ENCODE peak calls at places on chromosomes 13 and 19, in eight cellular contexts. One of them, this sample, is unnamed.

GRCh38 chr19:51891193-51891747 is 3.5 kb upstream of the ZNF577 start:
- DNase-seq in esophagus squamous epithelium: no peak
- DNase-seq in lower leg skin: no peak
- DNase-seq in right lobe of liver: no peak
- DNase-seq in stomach: no peak
- DNase-seq in tibial nerve: no peak
- DNase-seq in transverse colon: no peak
- DNase-seq in A549: no peak
- DNase-seq in this sample: no peak

GRCh38 chr19:40238775-40239174 is 12.3 kb upstream of the CCNP start:
- DNase-seq in A549: no peak
- DNase-seq in stomach: no peak
- DNase-seq in tibial nerve: no peak
- DNase-seq in lower leg skin: no peak
- DNase-seq in transverse colon: no peak
- DNase-seq in right lobe of liver: no peak
- DNase-seq in esophagus squamous epithelium: no peak
- DNase-seq in this sample: no peak

GRCh38 chr19:50427997-50428425 is 4.7 kb upstream of the MYBPC2 start:
- DNase-seq in A549: no peak
- DNase-seq in lower leg skin: peak
- DNase-seq in tibial nerve: peak
- DNase-seq in stomach: peak
- DNase-seq in right lobe of liver: peak
- DNase-seq in transverse colon: peak
- DNase-seq in esophagus squamous epithelium: peak
- DNase-seq in this sample: peak

GRCh38 chr19:51108066-51108804 is at the start of gene CTU1:
- DNase-seq in A549: peak
- DNase-seq in tibial nerve: peak
- DNase-seq in stomach: peak
- DNase-seq in transverse colon: peak
- DNase-seq in right lobe of liver: peak
- DNase-seq in lower leg skin: peak
- DNase-seq in esophagus squamous epithelium: peak
- DNase-seq in this sample: peak

GRCh38 chr13:98142427-98143156 is at the start of gene FARP1:
- DNase-seq in lower leg skin: peak
- DNase-seq in stomach: peak
- DNase-seq in A549: peak
- DNase-seq in transverse colon: peak
- DNase-seq in esophagus squamous epithelium: no peak
- DNase-seq in tibial nerve: peak
- DNase-seq in right lobe of liver: peak
- DNase-seq in this sample: peak

GRCh38 chr13:38346764-38347163 is 2.9 kb upstream of the UFM1 start:
- DNase-seq in tibial nerve: no peak
- DNase-seq in lower leg skin: no peak
- DNase-seq in esophagus squamous epithelium: no peak
- DNase-seq in stomach: no peak
- DNase-seq in right lobe of liver: no peak
- DNase-seq in A549: no peak
- DNase-seq in transverse colon: no peak
- DNase-seq in this sample: no peak

GRCh38 chr19:40603071-40603718 is 2.0 kb downstream of the LTBP4 start:
- DNase-seq in esophagus squamous epithelium: no peak
- DNase-seq in stomach: no peak
- DNase-seq in tibial nerve: no peak
- DNase-seq in transverse colon: no peak
- DNase-seq in lower leg skin: peak
- DNase-seq in right lobe of liver: no peak
- DNase-seq in A549: no peak
- DNase-seq in this sample: no peak

GRCh38 chr13:35848316-35848715 is 282.9 kb downstream of the DCLK1 start:
- DNase-seq in transverse colon: no peak
- DNase-seq in lower leg skin: no peak
- DNase-seq in right lobe of liver: no peak
- DNase-seq in stomach: no peak
- DNase-seq in A549: no peak
- DNase-seq in esophagus squamous epithelium: no peak
- DNase-seq in tibial nerve: no peak
- DNase-seq in this sample: no peak

GRCh38 chr19:56538761-56539263 is at the start of gene ZFP28:
- DNase-seq in right lobe of liver: peak
- DNase-seq in transverse colon: peak
- DNase-seq in tibial nerve: peak
- DNase-seq in A549: no peak
- DNase-seq in lower leg skin: peak
- DNase-seq in esophagus squamous epithelium: peak
- DNase-seq in stomach: no peak
- DNase-seq in this sample: no peak

GRCh38 chr13:97696921-97697320 is 256.6 kb upstream of the IPO5 start:
- DNase-seq in A549: no peak
- DNase-seq in tibial nerve: no peak
- DNase-seq in esophagus squamous epithelium: no peak
- DNase-seq in lower leg skin: no peak
- DNase-seq in transverse colon: no peak
- DNase-seq in right lobe of liver: no peak
- DNase-seq in stomach: no peak
- DNase-seq in this sample: no peak

GRCh38 chr13:113862766-113863510 is 938 bp downstream of the GAS6 start:
- DNase-seq in esophagus squamous epithelium: no peak
- DNase-seq in A549: peak
- DNase-seq in stomach: peak
- DNase-seq in tibial nerve: no peak
- DNase-seq in transverse colon: peak
- DNase-seq in lower leg skin: peak
- DNase-seq in right lobe of liver: no peak
- DNase-seq in this sample: peak
- TF ChIP-seq CTCF in esophagus squamous epithelium: no peak
- TF ChIP-seq CTCF in A549: no peak
- TF ChIP-seq CTCF in stomach: no peak
- TF ChIP-seq CTCF in tibial nerve: no peak
- TF ChIP-seq CTCF in transverse colon: no peak
- TF ChIP-seq CTCF in lower leg skin: no peak
- TF ChIP-seq CTCF in right lobe of liver: no peak
- TF ChIP-seq CTCF in this sample: no peak

DNA sequence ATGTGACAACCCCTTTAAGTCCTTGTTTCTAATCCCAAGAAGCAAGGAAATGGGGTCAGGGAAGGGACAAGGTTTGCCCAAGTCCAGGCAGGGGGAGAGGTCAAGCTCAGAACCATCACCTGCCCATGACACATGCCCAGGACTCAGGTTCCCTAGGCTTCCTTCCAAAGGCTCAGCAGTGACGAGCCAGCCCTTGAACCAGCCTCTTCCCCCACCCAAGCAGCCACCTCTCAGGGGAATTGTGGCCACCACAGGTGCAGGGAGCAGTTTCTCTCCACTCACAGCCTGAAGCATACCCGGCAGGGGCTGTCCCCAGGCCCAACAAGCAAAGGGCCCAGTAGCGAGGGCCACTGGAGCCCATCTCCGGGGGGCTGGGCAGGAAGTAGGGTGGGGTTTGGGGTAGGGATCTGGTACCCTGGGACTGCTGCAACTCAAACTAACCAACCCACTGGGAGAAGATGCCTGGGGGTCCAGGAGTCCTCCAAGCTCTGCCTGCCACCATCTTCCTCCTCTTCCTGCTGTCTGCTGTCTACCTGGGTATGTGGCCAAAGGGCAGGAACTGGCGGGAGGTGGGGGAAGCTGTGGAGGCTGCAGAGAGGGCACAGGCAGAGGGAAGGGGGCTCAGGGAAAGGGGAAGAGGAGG is at the start of gene CD79A:
- DNase-seq in lower leg skin: no peak
- DNase-seq in stomach: no peak
- DNase-seq in esophagus squamous epithelium: no peak
- DNase-seq in A549: no peak
- DNase-seq in transverse colon: peak
- DNase-seq in tibial nerve: no peak
- DNase-seq in right lobe of liver: no peak
- DNase-seq in this sample: no peak
- TF ChIP-seq POLR2A in lower leg skin: no peak
- TF ChIP-seq POLR2A in stomach: no peak
- TF ChIP-seq POLR2A in esophagus squamous epithelium: no peak
- TF ChIP-seq POLR2A in A549: no peak
- TF ChIP-seq POLR2A in transverse colon: no peak
- TF ChIP-seq POLR2A in tibial nerve: no peak
- TF ChIP-seq POLR2A in right lobe of liver: no peak
- TF ChIP-seq POLR2A in this sample: no peak

GRCh38 chr19:3398114-3398899 is 31.9 kb downstream of the NFIC start:
- DNase-seq in right lobe of liver: peak
- DNase-seq in transverse colon: peak
- DNase-seq in A549: no peak
- DNase-seq in lower leg skin: peak
- DNase-seq in tibial nerve: peak
- DNase-seq in esophagus squamous epithelium: no peak
- DNase-seq in stomach: peak
- DNase-seq in this sample: peak
- H3K4me3 ChIP-seq in right lobe of liver: peak
- H3K4me3 ChIP-seq in transverse colon: peak
- H3K4me3 ChIP-seq in A549: no peak
- H3K4me3 ChIP-seq in lower leg skin: no peak
- H3K4me3 ChIP-seq in tibial nerve: peak
- H3K4me3 ChIP-seq in esophagus squamous epithelium: peak
- H3K4me3 ChIP-seq in stomach: peak
- H3K4me3 ChIP-seq in this sample: no peak

GRCh38 chr19:38055655-38056521 is 148.9 kb downstream of the SIPA1L3 start:
- DNase-seq in stomach: no peak
- DNase-seq in tibial nerve: no peak
- DNase-seq in transverse colon: no peak
- DNase-seq in A549: no peak
- DNase-seq in right lobe of liver: no peak
- DNase-seq in lower leg skin: no peak
- DNase-seq in esophagus squamous epithelium: no peak
- DNase-seq in this sample: no peak
- TF ChIP-seq CTCF in stomach: no peak
- TF ChIP-seq CTCF in tibial nerve: no peak
- TF ChIP-seq CTCF in transverse colon: no peak
- TF ChIP-seq CTCF in A549: no peak
- TF ChIP-seq CTCF in right lobe of liver: no peak
- TF ChIP-seq CTCF in lower leg skin: no peak
- TF ChIP-seq CTCF in esophagus squamous epithelium: no peak
- TF ChIP-seq CTCF in this sample: no peak

GRCh38 chr19:47225746-47226425 is 5.1 kb downstream of the BBC3 start:
- DNase-seq in esophagus squamous epithelium: no peak
- DNase-seq in lower leg skin: peak
- DNase-seq in transverse colon: peak
- DNase-seq in right lobe of liver: peak
- DNase-seq in A549: peak
- DNase-seq in stomach: peak
- DNase-seq in tibial nerve: peak
- DNase-seq in this sample: peak

GRCh38 chr19:47227347-47228167 is 3.4 kb downstream of the BBC3 start:
- DNase-seq in lower leg skin: peak
- DNase-seq in right lobe of liver: peak
- DNase-seq in A549: peak
- DNase-seq in tibial nerve: peak
- DNase-seq in transverse colon: peak
- DNase-seq in stomach: peak
- DNase-seq in esophagus squamous epithelium: peak
- DNase-seq in this sample: peak

GRCh38 chr19:47228168-47228936 is 2.6 kb downstream of the BBC3 start:
- DNase-seq in stomach: peak
- DNase-seq in esophagus squamous epithelium: no peak
- DNase-seq in transverse colon: peak
- DNase-seq in right lobe of liver: peak
- DNase-seq in lower leg skin: peak
- DNase-seq in A549: peak
- DNase-seq in tibial nerve: no peak
- DNase-seq in this sample: peak

GRCh38 chr19:47228937-47229673 is 1.9 kb downstream of the BBC3 start:
- DNase-seq in right lobe of liver: no peak
- DNase-seq in transverse colon: peak
- DNase-seq in tibial nerve: no peak
- DNase-seq in esophagus squamous epithelium: no peak
- DNase-seq in stomach: no peak
- DNase-seq in lower leg skin: no peak
- DNase-seq in A549: no peak
- DNase-seq in this sample: no peak

GRCh38 chr19:47226426-47227346 is 4.3 kb downstream of the BBC3 start:
- DNase-seq in right lobe of liver: peak
- DNase-seq in transverse colon: peak
- DNase-seq in esophagus squamous epithelium: no peak
- DNase-seq in lower leg skin: peak
- DNase-seq in A549: peak
- DNase-seq in stomach: peak
- DNase-seq in tibial nerve: peak
- DNase-seq in this sample: peak
- TF ChIP-seq POLR2A in right lobe of liver: peak
- TF ChIP-seq POLR2A in transverse colon: peak
- TF ChIP-seq POLR2A in esophagus squamous epithelium: peak
- TF ChIP-seq POLR2A in lower leg skin: no peak
- TF ChIP-seq POLR2A in A549: peak
- TF ChIP-seq POLR2A in stomach: peak
- TF ChIP-seq POLR2A in tibial nerve: peak
- TF ChIP-seq POLR2A in this sample: peak

GRCh38 chr13:20716951-20717350 is 13.5 kb downstream of the IL17D start:
- DNase-seq in esophagus squamous epithelium: no peak
- DNase-seq in tibial nerve: no peak
- DNase-seq in transverse colon: no peak
- DNase-seq in lower leg skin: no peak
- DNase-seq in stomach: no peak
- DNase-seq in right lobe of liver: no peak
- DNase-seq in A549: no peak
- DNase-seq in this sample: no peak
- H3K4me3 ChIP-seq in esophagus squamous epithelium: no peak
- H3K4me3 ChIP-seq in tibial nerve: no peak
- H3K4me3 ChIP-seq in transverse colon: no peak
- H3K4me3 ChIP-seq in lower leg skin: no peak
- H3K4me3 ChIP-seq in stomach: no peak
- H3K4me3 ChIP-seq in right lobe of liver: no peak
- H3K4me3 ChIP-seq in A549: no peak
- H3K4me3 ChIP-seq in this sample: no peak

GRCh38 chr13:83950284-83950683 is 68.0 kb upstream of the SLITRK1 start:
- DNase-seq in stomach: no peak
- DNase-seq in tibial nerve: no peak
- DNase-seq in lower leg skin: no peak
- DNase-seq in esophagus squamous epithelium: no peak
- DNase-seq in transverse colon: no peak
- DNase-seq in right lobe of liver: no peak
- DNase-seq in A549: no peak
- DNase-seq in this sample: no peak

DNA sequence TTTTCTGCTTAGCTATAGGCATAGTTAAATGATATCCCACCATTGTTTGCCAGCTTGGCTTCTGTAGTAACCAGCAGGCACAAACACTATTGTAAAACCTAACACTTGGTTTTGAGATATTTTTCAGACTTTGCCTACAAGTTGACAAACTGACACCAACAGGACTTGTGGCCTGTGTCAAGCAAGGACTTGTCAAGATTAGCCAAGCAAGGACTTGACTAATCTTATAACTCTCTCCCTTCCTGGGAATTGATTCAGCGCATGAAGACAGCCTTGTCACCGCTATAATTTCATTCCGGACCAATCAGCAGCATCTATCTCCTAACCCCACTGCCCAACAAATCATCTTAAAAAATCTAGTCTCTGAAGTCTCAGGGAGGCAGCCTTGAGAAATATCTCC is 72.7 kb upstream of the SLITRK1 start:
- DNase-seq in right lobe of liver: no peak
- DNase-seq in transverse colon: no peak
- DNase-seq in stomach: no peak
- DNase-seq in esophagus squamous epithelium: no peak
- DNase-seq in A549: no peak
- DNase-seq in tibial nerve: no peak
- DNase-seq in lower leg skin: no peak
- DNase-seq in this sample: no peak
- TF ChIP-seq CTCF in right lobe of liver: no peak
- TF ChIP-seq CTCF in transverse colon: no peak
- TF ChIP-seq CTCF in stomach: no peak
- TF ChIP-seq CTCF in esophagus squamous epithelium: no peak
- TF ChIP-seq CTCF in A549: no peak
- TF ChIP-seq CTCF in tibial nerve: no peak
- TF ChIP-seq CTCF in lower leg skin: no peak
- TF ChIP-seq CTCF in this sample: no peak

GRCh38 chr13:59780058-59780457 is 383.7 kb downstream of the DIAPH3 start:
- DNase-seq in transverse colon: no peak
- DNase-seq in A549: no peak
- DNase-seq in lower leg skin: no peak
- DNase-seq in stomach: no peak
- DNase-seq in esophagus squamous epithelium: no peak
- DNase-seq in tibial nerve: no peak
- DNase-seq in right lobe of liver: no peak
- DNase-seq in this sample: no peak
- TF ChIP-seq POLR2A in transverse colon: no peak
- TF ChIP-seq POLR2A in A549: no peak
- TF ChIP-seq POLR2A in lower leg skin: no peak
- TF ChIP-seq POLR2A in stomach: no peak
- TF ChIP-seq POLR2A in esophagus squamous epithelium: no peak
- TF ChIP-seq POLR2A in tibial nerve: no peak
- TF ChIP-seq POLR2A in right lobe of liver: no peak
- TF ChIP-seq POLR2A in this sample: no peak